ENCODE peak calls at places on chromosomes 3 and 15, in eight cellular contexts. One of them, this sample, is unnamed.

GRCh38 chr3:45343947-45344346 is 44.4 kb upstream of the LARS2 start:
- DNase-seq in H9: peak
- DNase-seq in stimulated activated CD4-positive, alpha-beta T cell treated with anti-CD3 and anti-CD28 coated beads, Interleukin-12 subunit alpha, Interleukin-12 subunit beta, amount 100 ng/mL, for 48 hours: no peak
- DNase-seq in activated CD4-positive, alpha-beta memory T cell treated with anti-CD3 and anti-CD28 coated beads, Interleukin-2, amount 10 ng/mL, durations not matched to agents 7 days and 5 days: no peak
- DNase-seq in neural crest cell: no peak
- DNase-seq in GM23338: peak
- DNase-seq in B cell: no peak
- DNase-seq in occipital lobe: no peak
- DNase-seq in this sample: no peak

GRCh38 chr3:81891056-81891455 is 129.6 kb upstream of the GBE1 start:
- DNase-seq in H9: no peak
- DNase-seq in stimulated activated CD4-positive, alpha-beta T cell treated with anti-CD3 and anti-CD28 coated beads, Interleukin-12 subunit alpha, Interleukin-12 subunit beta, amount 100 ng/mL, for 48 hours: no peak
- DNase-seq in activated CD4-positive, alpha-beta memory T cell treated with anti-CD3 and anti-CD28 coated beads, Interleukin-2, amount 10 ng/mL, durations not matched to agents 7 days and 5 days: no peak
- DNase-seq in neural crest cell: no peak
- DNase-seq in GM23338: no peak
- DNase-seq in B cell: no peak
- DNase-seq in occipital lobe: no peak
- DNase-seq in this sample: no peak

GRCh38 chr15:55088207-55088606 is 108.5 kb downstream of the RSL24D1 start:
- DNase-seq in H9: no peak
- DNase-seq in stimulated activated CD4-positive, alpha-beta T cell treated with anti-CD3 and anti-CD28 coated beads, Interleukin-12 subunit alpha, Interleukin-12 subunit beta, amount 100 ng/mL, for 48 hours: no peak
- DNase-seq in activated CD4-positive, alpha-beta memory T cell treated with anti-CD3 and anti-CD28 coated beads, Interleukin-2, amount 10 ng/mL, durations not matched to agents 7 days and 5 days: no peak
- DNase-seq in neural crest cell: no peak
- DNase-seq in GM23338: no peak
- DNase-seq in B cell: no peak
- DNase-seq in occipital lobe: no peak
- DNase-seq in this sample: no peak

GRCh38 chr15:70141376-70142071 is 43.8 kb upstream of the TLE3 start:
- DNase-seq in H9: no peak
- DNase-seq in stimulated activated CD4-positive, alpha-beta T cell treated with anti-CD3 and anti-CD28 coated beads, Interleukin-12 subunit alpha, Interleukin-12 subunit beta, amount 100 ng/mL, for 48 hours: no peak
- DNase-seq in activated CD4-positive, alpha-beta memory T cell treated with anti-CD3 and anti-CD28 coated beads, Interleukin-2, amount 10 ng/mL, durations not matched to agents 7 days and 5 days: no peak
- DNase-seq in neural crest cell: no peak
- DNase-seq in GM23338: no peak
- DNase-seq in B cell: no peak
- DNase-seq in occipital lobe: no peak
- DNase-seq in this sample: no peak

GRCh38 chr3:52524752-52525661 is 8.7 kb downstream of the NT5DC2 start:
- DNase-seq in H9: no peak
- DNase-seq in stimulated activated CD4-positive, alpha-beta T cell treated with anti-CD3 and anti-CD28 coated beads, Interleukin-12 subunit alpha, Interleukin-12 subunit beta, amount 100 ng/mL, for 48 hours: no peak
- DNase-seq in activated CD4-positive, alpha-beta memory T cell treated with anti-CD3 and anti-CD28 coated beads, Interleukin-2, amount 10 ng/mL, durations not matched to agents 7 days and 5 days: no peak
- DNase-seq in neural crest cell: no peak
- DNase-seq in GM23338: no peak
- DNase-seq in B cell: no peak
- DNase-seq in occipital lobe: no peak
- DNase-seq in this sample: no peak

GRCh38 chr3:168091961-168092360 is 3.8 kb downstream of the GOLIM4 start:
- DNase-seq in H9: no peak
- DNase-seq in stimulated activated CD4-positive, alpha-beta T cell treated with anti-CD3 and anti-CD28 coated beads, Interleukin-12 subunit alpha, Interleukin-12 subunit beta, amount 100 ng/mL, for 48 hours: no peak
- DNase-seq in activated CD4-positive, alpha-beta memory T cell treated with anti-CD3 and anti-CD28 coated beads, Interleukin-2, amount 10 ng/mL, durations not matched to agents 7 days and 5 days: no peak
- DNase-seq in neural crest cell: no peak
- DNase-seq in GM23338: no peak
- DNase-seq in B cell: no peak
- DNase-seq in occipital lobe: no peak
- DNase-seq in this sample: no peak

GRCh38 chr3:107590786-107591185 is 68.0 kb downstream of the BBX start:
- DNase-seq in H9: no peak
- DNase-seq in stimulated activated CD4-positive, alpha-beta T cell treated with anti-CD3 and anti-CD28 coated beads, Interleukin-12 subunit alpha, Interleukin-12 subunit beta, amount 100 ng/mL, for 48 hours: no peak
- DNase-seq in activated CD4-positive, alpha-beta memory T cell treated with anti-CD3 and anti-CD28 coated beads, Interleukin-2, amount 10 ng/mL, durations not matched to agents 7 days and 5 days: no peak
- DNase-seq in neural crest cell: no peak
- DNase-seq in GM23338: no peak
- DNase-seq in B cell: no peak
- DNase-seq in occipital lobe: no peak
- DNase-seq in this sample: no peak

GRCh38 chr15:27249723-27250160 is 278.8 kb downstream of the GABRG3 start:
- DNase-seq in H9: no peak
- DNase-seq in stimulated activated CD4-positive, alpha-beta T cell treated with anti-CD3 and anti-CD28 coated beads, Interleukin-12 subunit alpha, Interleukin-12 subunit beta, amount 100 ng/mL, for 48 hours: no peak
- DNase-seq in activated CD4-positive, alpha-beta memory T cell treated with anti-CD3 and anti-CD28 coated beads, Interleukin-2, amount 10 ng/mL, durations not matched to agents 7 days and 5 days: no peak
- DNase-seq in neural crest cell: no peak
- DNase-seq in GM23338: no peak
- DNase-seq in B cell: no peak
- DNase-seq in occipital lobe: no peak
- DNase-seq in this sample: no peak

GRCh38 chr15:65189102-65189740 is 4.1 kb upstream of the CLPX start:
- DNase-seq in H9: peak
- DNase-seq in stimulated activated CD4-positive, alpha-beta T cell treated with anti-CD3 and anti-CD28 coated beads, Interleukin-12 subunit alpha, Interleukin-12 subunit beta, amount 100 ng/mL, for 48 hours: no peak
- DNase-seq in activated CD4-positive, alpha-beta memory T cell treated with anti-CD3 and anti-CD28 coated beads, Interleukin-2, amount 10 ng/mL, durations not matched to agents 7 days and 5 days: peak
- DNase-seq in neural crest cell: peak
- DNase-seq in GM23338: peak
- DNase-seq in B cell: no peak
- DNase-seq in occipital lobe: no peak
- DNase-seq in this sample: peak

GRCh38 chr3:195859061-195859845 is 47.5 kb upstream of the MUC4 start:
- DNase-seq in H9: peak
- DNase-seq in stimulated activated CD4-positive, alpha-beta T cell treated with anti-CD3 and anti-CD28 coated beads, Interleukin-12 subunit alpha, Interleukin-12 subunit beta, amount 100 ng/mL, for 48 hours: peak
- DNase-seq in activated CD4-positive, alpha-beta memory T cell treated with anti-CD3 and anti-CD28 coated beads, Interleukin-2, amount 10 ng/mL, durations not matched to agents 7 days and 5 days: peak
- DNase-seq in neural crest cell: peak
- DNase-seq in GM23338: peak
- DNase-seq in B cell: peak
- DNase-seq in occipital lobe: peak
- DNase-seq in this sample: peak

GRCh38 chr15:69713726-69714559 is 261.3 kb downstream of the RPLP1 start:
- DNase-seq in H9: no peak
- DNase-seq in stimulated activated CD4-positive, alpha-beta T cell treated with anti-CD3 and anti-CD28 coated beads, Interleukin-12 subunit alpha, Interleukin-12 subunit beta, amount 100 ng/mL, for 48 hours: peak
- DNase-seq in activated CD4-positive, alpha-beta memory T cell treated with anti-CD3 and anti-CD28 coated beads, Interleukin-2, amount 10 ng/mL, durations not matched to agents 7 days and 5 days: peak
- DNase-seq in neural crest cell: no peak
- DNase-seq in GM23338: no peak
- DNase-seq in B cell: no peak
- DNase-seq in occipital lobe: no peak
- DNase-seq in this sample: no peak

GRCh38 chr3:71551286-71551919 is 32.1 kb downstream of the FOXP1 start:
- DNase-seq in H9: no peak
- DNase-seq in stimulated activated CD4-positive, alpha-beta T cell treated with anti-CD3 and anti-CD28 coated beads, Interleukin-12 subunit alpha, Interleukin-12 subunit beta, amount 100 ng/mL, for 48 hours: no peak
- DNase-seq in activated CD4-positive, alpha-beta memory T cell treated with anti-CD3 and anti-CD28 coated beads, Interleukin-2, amount 10 ng/mL, durations not matched to agents 7 days and 5 days: no peak
- DNase-seq in neural crest cell: no peak
- DNase-seq in GM23338: no peak
- DNase-seq in B cell: no peak
- DNase-seq in occipital lobe: no peak
- DNase-seq in this sample: no peak

GRCh38 chr15:71295242-71296031 is 180.2 kb downstream of the THSD4 start:
- DNase-seq in H9: no peak
- DNase-seq in stimulated activated CD4-positive, alpha-beta T cell treated with anti-CD3 and anti-CD28 coated beads, Interleukin-12 subunit alpha, Interleukin-12 subunit beta, amount 100 ng/mL, for 48 hours: no peak
- DNase-seq in activated CD4-positive, alpha-beta memory T cell treated with anti-CD3 and anti-CD28 coated beads, Interleukin-2, amount 10 ng/mL, durations not matched to agents 7 days and 5 days: no peak
- DNase-seq in neural crest cell: no peak
- DNase-seq in GM23338: no peak
- DNase-seq in B cell: no peak
- DNase-seq in occipital lobe: no peak
- DNase-seq in this sample: no peak

This sample was measured in GDM1.